ENCODE peak calls at places on chromosomes 1 and 21, in eight cellular contexts. One of them, this sample, is unnamed.

GRCh38 chr1:47976728-47977127 is 20.5 kb downstream of the TRABD2B start:
- DNase-seq in GM13977: no peak
- DNase-seq in testis: no peak
- DNase-seq in astrocyte of the hippocampus: no peak
- DNase-seq in Calu3: no peak
- DNase-seq in AG09309: no peak
- DNase-seq in DMS53: no peak
- DNase-seq in T-helper 2 cell: no peak
- DNase-seq in this sample: no peak

GRCh38 chr1:22104865-22105437 is 37.9 kb downstream of the WNT4 start:
- DNase-seq in GM13977: no peak
- DNase-seq in testis: no peak
- DNase-seq in astrocyte of the hippocampus: no peak
- DNase-seq in Calu3: no peak
- DNase-seq in AG09309: no peak
- DNase-seq in DMS53: no peak
- DNase-seq in T-helper 2 cell: no peak
- DNase-seq in this sample: no peak

GRCh38 chr1:204991342-204991844 is 51.6 kb upstream of the CNTN2 start:
- DNase-seq in GM13977: no peak
- DNase-seq in testis: no peak
- DNase-seq in astrocyte of the hippocampus: peak
- DNase-seq in Calu3: no peak
- DNase-seq in AG09309: no peak
- DNase-seq in DMS53: no peak
- DNase-seq in T-helper 2 cell: no peak
- DNase-seq in this sample: no peak

GRCh38 chr1:222928212-222928611 is 113.4 kb downstream of the DISP1 start:
- DNase-seq in GM13977: no peak
- DNase-seq in testis: peak
- DNase-seq in astrocyte of the hippocampus: peak
- DNase-seq in Calu3: no peak
- DNase-seq in AG09309: no peak
- DNase-seq in DMS53: peak
- DNase-seq in T-helper 2 cell: no peak
- DNase-seq in this sample: peak

GRCh38 chr1:235601087-235601486 is 48.5 kb downstream of the GNG4 start:
- DNase-seq in GM13977: no peak
- DNase-seq in testis: peak
- DNase-seq in astrocyte of the hippocampus: no peak
- DNase-seq in Calu3: peak
- DNase-seq in AG09309: no peak
- DNase-seq in DMS53: peak
- DNase-seq in T-helper 2 cell: no peak
- DNase-seq in this sample: no peak

GRCh38 chr1:6445062-6445763 is 20.6 kb downstream of the ESPN start:
- DNase-seq in GM13977: no peak
- DNase-seq in testis: no peak
- DNase-seq in astrocyte of the hippocampus: peak
- DNase-seq in Calu3: peak
- DNase-seq in AG09309: no peak
- DNase-seq in DMS53: peak
- DNase-seq in T-helper 2 cell: no peak
- DNase-seq in this sample: no peak

GRCh38 chr1:65541161-65541560 is 120.7 kb downstream of the LEPR start:
- DNase-seq in GM13977: no peak
- DNase-seq in testis: no peak
- DNase-seq in astrocyte of the hippocampus: no peak
- DNase-seq in Calu3: no peak
- DNase-seq in AG09309: no peak
- DNase-seq in DMS53: no peak
- DNase-seq in T-helper 2 cell: no peak
- DNase-seq in this sample: no peak

GRCh38 chr1:5910276-5910620 is 82.0 kb downstream of the NPHP4 start:
- DNase-seq in GM13977: no peak
- DNase-seq in testis: no peak
- DNase-seq in astrocyte of the hippocampus: no peak
- DNase-seq in Calu3: no peak
- DNase-seq in AG09309: no peak
- DNase-seq in DMS53: no peak
- DNase-seq in T-helper 2 cell: no peak
- DNase-seq in this sample: no peak

GRCh38 chr1:234737915-234738314 is 127.9 kb upstream of the IRF2BP2 start:
- DNase-seq in GM13977: no peak
- DNase-seq in testis: no peak
- DNase-seq in astrocyte of the hippocampus: peak
- DNase-seq in Calu3: no peak
- DNase-seq in AG09309: no peak
- DNase-seq in DMS53: peak
- DNase-seq in T-helper 2 cell: no peak
- DNase-seq in this sample: no peak

GRCh38 chr21:31158789-31159581 is 120.7 kb upstream of the KRTAP19-8 start:
- DNase-seq in GM13977: no peak
- DNase-seq in testis: no peak
- DNase-seq in astrocyte of the hippocampus: no peak
- DNase-seq in Calu3: no peak
- DNase-seq in AG09309: no peak
- DNase-seq in DMS53: no peak
- DNase-seq in T-helper 2 cell: no peak
- DNase-seq in this sample: no peak

GRCh38 chr1:37622131-37622530 is 12.6 kb downstream of the RSPO1 start:
- DNase-seq in GM13977: no peak
- DNase-seq in testis: no peak
- DNase-seq in astrocyte of the hippocampus: no peak
- DNase-seq in Calu3: no peak
- DNase-seq in AG09309: no peak
- DNase-seq in DMS53: no peak
- DNase-seq in T-helper 2 cell: no peak
- DNase-seq in this sample: no peak

GRCh38 chr21:43005635-43006034 is 31.3 kb downstream of the PKNOX1 start:
- DNase-seq in GM13977: no peak
- DNase-seq in testis: no peak
- DNase-seq in astrocyte of the hippocampus: no peak
- DNase-seq in Calu3: no peak
- DNase-seq in AG09309: no peak
- DNase-seq in DMS53: peak
- DNase-seq in T-helper 2 cell: no peak
- DNase-seq in this sample: no peak

GRCh38 chr1:109198745-109199144 is 15.0 kb upstream of the SARS1 start:
- DNase-seq in GM13977: no peak
- DNase-seq in testis: no peak
- DNase-seq in astrocyte of the hippocampus: peak
- DNase-seq in Calu3: no peak
- DNase-seq in AG09309: no peak
- DNase-seq in DMS53: no peak
- DNase-seq in T-helper 2 cell: no peak
- DNase-seq in this sample: no peak

GRCh38 chr1:211260161-211261107 is 1.3 kb downstream of the RCOR3 start:
- DNase-seq in GM13977: peak
- DNase-seq in testis: peak
- DNase-seq in astrocyte of the hippocampus: peak
- DNase-seq in Calu3: peak
- DNase-seq in AG09309: no peak
- DNase-seq in DMS53: peak
- DNase-seq in T-helper 2 cell: peak
- DNase-seq in this sample: peak

This sample was measured in NCI-H1930.